ENCODE peak calls at places on chromosome 5, in four cellular contexts. P is germinal center, L is DND-41, B is sciatic nerve. M is an unnamed sample.

GRCh38 chr5:117829646-117830045 is 1158.7 kb downstream of the DTWD2 start:
- DNase-seq in P (no peak), L (no peak), B (no peak), M (no peak)

GRCh38 chr5:176743136-176743827 is 67.1 kb upstream of the UNC5A start:
- DNase-seq in P (no peak), L (no peak), B (peak), M (no peak)

GRCh38 chr5:115430374-115430773 is 114.2 kb downstream of the FEM1C start:
- DNase-seq in P (no peak), L (no peak), B (no peak), M (no peak)

GRCh38 chr5:95446560-95447221 is 55.5 kb downstream of the FAM81B start:
- DNase-seq in P (no peak), L (peak), B (no peak), M (no peak)

GRCh38 chr5:129448654-129449053 is 11.4 kb upstream of the ADAMTS19 start:
- DNase-seq in P (no peak), L (no peak), B (no peak), M (no peak)

GRCh38 chr5:138369249-138369648 is 16.8 kb downstream of the KDM3B start:
- DNase-seq in P (no peak), L (no peak), B (no peak), M (no peak)

GRCh38 chr5:912356-913091 is 19.8 kb downstream of the TRIP13 start:
- DNase-seq in P (no peak), L (no peak), B (peak), M (no peak)

GRCh38 chr5:103295424-103295823 is 36.9 kb downstream of the MACIR start:
- DNase-seq in P (no peak), L (no peak), B (no peak), M (no peak)

GRCh38 chr5:62627121-62627520 is 48.5 kb downstream of the LRRC70 start:
- DNase-seq in P (no peak), L (no peak), B (no peak), M (no peak)

GRCh38 chr5:159441441-159441840 is 111.2 kb upstream of the IL12B start:
- DNase-seq in P (no peak), L (peak), B (no peak), M (no peak)

GRCh38 chr5:135353952-135354721 is 44.9 kb downstream of the MACROH2A1 start:
- DNase-seq in P (no peak), L (no peak), B (no peak), M (no peak)

GRCh38 chr5:60287174-60287771 is 393.7 kb upstream of the PDE4D start:
- DNase-seq in P (peak), L (peak), B (no peak), M (peak)

GRCh38 chr5:31770157-31770556 is 131.2 kb downstream of the PDZD2 start:
- DNase-seq in P (no peak), L (no peak), B (no peak), M (no peak)

GRCh38 chr5:150562832-150563231 is 54.9 kb downstream of the NDST1 start:
- DNase-seq in P (no peak), L (peak), B (no peak), M (peak)

GRCh38 chr5:153714732-153715287 is 224.3 kb downstream of the GRIA1 start:
- DNase-seq in P (no peak), L (no peak), B (no peak), M (no peak)

GRCh38 chr5:58579781-58580180 is 3.1 kb upstream of the RAB3C start:
- DNase-seq in P (no peak), L (no peak), B (no peak), M (no peak)

GRCh38 chr5:102670224-102670836 is 84.8 kb upstream of the PAM start:
- DNase-seq in P (peak), L (no peak), B (no peak), M (no peak)

GRCh38 chr5:167513383-167513782 is 778.1 kb upstream of the WWC1 start:
- DNase-seq in P (no peak), L (no peak), B (no peak), M (no peak)

GRCh38 chr5:100901851-100902341 is 1.2 kb downstream of the ST8SIA4 start:
- DNase-seq in P (peak), L (peak), B (peak), M (no peak)

GRCh38 chr5:113047733-113048652 is 71.4 kb downstream of the DCP2 start:
- DNase-seq in P (peak), L (no peak), B (no peak), M (no peak)

GRCh38 chr5:71988808-71989207 is 118.5 kb upstream of the MAP1B start:
- DNase-seq in P (no peak), L (no peak), B (no peak), M (no peak)

GRCh38 chr5:87393331-87393730 is 19.4 kb downstream of the CCNH start:
- DNase-seq in P (no peak), L (no peak), B (no peak), M (no peak)

GRCh38 chr5:176890455-176891330 is 8.5 kb downstream of the HK3 start:
- DNase-seq in P (no peak), L (no peak), B (no peak), M (no peak)

GRCh38 chr5:139181835-139182452 is 16.2 kb downstream of the SIL1 start:
- DNase-seq in P (no peak), L (no peak), B (no peak), M (no peak)

GRCh38 chr5:163757344-163757743 is 251.9 kb downstream of the MAT2B start:
- DNase-seq in P (no peak), L (no peak), B (no peak), M (no peak)